ENCODE peak calls at places on chromosome 17, in five cellular contexts. One of them, this sample, is unnamed.

GRCh38 chr17:73283841-73284282 is 22.2 kb upstream of the CPSF4L start:
- DNase-seq in B cell: no peak
- DNase-seq in activated CD8-positive, alpha-beta T cell treated with anti-CD3 and anti-CD28 coated beads for 36 hours: no peak
- DNase-seq in PC-9: no peak
- DNase-seq in lower leg skin: no peak
- DNase-seq in this sample: no peak

GRCh38 chr17:2954898-2955445 is 108.4 kb downstream of the OR1D5 start:
- DNase-seq in activated CD8-positive, alpha-beta T cell treated with anti-CD3 and anti-CD28 coated beads for 36 hours: no peak
- DNase-seq in B cell: no peak
- DNase-seq in PC-9: peak
- DNase-seq in lower leg skin: no peak
- DNase-seq in this sample: no peak

GRCh38 chr17:38691154-38691553 is 13.9 kb upstream of the MLLT6 start:
- DNase-seq in lower leg skin: no peak
- DNase-seq in activated CD8-positive, alpha-beta T cell treated with anti-CD3 and anti-CD28 coated beads for 36 hours: no peak
- DNase-seq in PC-9: no peak
- DNase-seq in B cell: no peak
- DNase-seq in this sample: no peak

GRCh38 chr17:44775838-44776621 is 17.2 kb downstream of the ADAM11 start:
- DNase-seq in lower leg skin: peak
- DNase-seq in B cell: no peak
- DNase-seq in PC-9: no peak
- DNase-seq in activated CD8-positive, alpha-beta T cell treated with anti-CD3 and anti-CD28 coated beads for 36 hours: no peak
- DNase-seq in this sample: no peak

GRCh38 chr17:63760771-63761539 is 12.4 kb downstream of the CCDC47 start:
- DNase-seq in lower leg skin: no peak
- DNase-seq in B cell: no peak
- DNase-seq in activated CD8-positive, alpha-beta T cell treated with anti-CD3 and anti-CD28 coated beads for 36 hours: peak
- DNase-seq in PC-9: no peak
- DNase-seq in this sample: no peak

GRCh38 chr17:79939755-79940154 is 95.9 kb downstream of the TBC1D16 start:
- DNase-seq in activated CD8-positive, alpha-beta T cell treated with anti-CD3 and anti-CD28 coated beads for 36 hours: no peak
- DNase-seq in B cell: no peak
- DNase-seq in PC-9: no peak
- DNase-seq in lower leg skin: no peak
- DNase-seq in this sample: no peak

GRCh38 chr17:45146166-45146565 is 2.1 kb upstream of the HEXIM1 start:
- DNase-seq in lower leg skin: no peak
- DNase-seq in PC-9: no peak
- DNase-seq in activated CD8-positive, alpha-beta T cell treated with anti-CD3 and anti-CD28 coated beads for 36 hours: no peak
- DNase-seq in B cell: no peak
- DNase-seq in this sample: no peak

GRCh38 chr17:69448431-69449102 is 34.1 kb downstream of the MAP2K6 start:
- DNase-seq in B cell: no peak
- DNase-seq in PC-9: no peak
- DNase-seq in activated CD8-positive, alpha-beta T cell treated with anti-CD3 and anti-CD28 coated beads for 36 hours: no peak
- DNase-seq in lower leg skin: no peak
- DNase-seq in this sample: no peak

GRCh38 chr17:68089881-68090280 is 54.3 kb downstream of the KPNA2 start:
- DNase-seq in PC-9: peak
- DNase-seq in lower leg skin: peak
- DNase-seq in activated CD8-positive, alpha-beta T cell treated with anti-CD3 and anti-CD28 coated beads for 36 hours: peak
- DNase-seq in B cell: no peak
- DNase-seq in this sample: no peak

GRCh38 chr17:944266-944665 is 35.3 kb downstream of the NXN start:
- DNase-seq in lower leg skin: no peak
- DNase-seq in PC-9: no peak
- DNase-seq in activated CD8-positive, alpha-beta T cell treated with anti-CD3 and anti-CD28 coated beads for 36 hours: no peak
- DNase-seq in B cell: no peak
- DNase-seq in this sample: no peak

GRCh38 chr17:41666708-41667279 is 21.9 kb upstream of the EIF1 start:
- DNase-seq in activated CD8-positive, alpha-beta T cell treated with anti-CD3 and anti-CD28 coated beads for 36 hours: peak
- DNase-seq in B cell: peak
- DNase-seq in lower leg skin: peak
- DNase-seq in PC-9: peak
- DNase-seq in this sample: peak

DNA sequence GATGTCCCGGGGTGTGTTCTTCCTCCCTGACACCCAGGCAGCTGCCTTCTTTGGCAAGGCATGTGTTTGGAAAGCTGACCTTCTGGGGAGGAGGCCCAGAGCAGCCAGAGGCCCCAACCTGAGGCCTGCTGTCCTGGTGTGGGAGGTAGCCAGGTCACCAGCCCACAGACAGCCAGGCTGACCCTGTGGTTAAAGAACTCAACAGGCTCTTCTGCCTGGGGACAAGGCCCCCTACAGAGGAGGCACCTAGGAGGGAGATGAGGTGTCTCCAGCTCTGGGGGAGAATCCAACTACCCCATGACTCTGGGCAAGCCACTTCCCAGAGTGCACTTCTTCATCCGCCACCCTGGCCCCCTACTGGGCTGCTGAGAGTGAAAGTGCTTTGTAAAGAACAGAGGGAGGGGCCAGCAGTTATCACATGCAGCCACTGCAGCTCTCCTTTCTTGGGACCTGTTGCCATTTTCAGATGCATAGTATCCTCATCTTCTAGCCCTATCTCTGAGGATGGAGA is 13.1 kb upstream of the SREBF1 start:
- DNase-seq in activated CD8-positive, alpha-beta T cell treated with anti-CD3 and anti-CD28 coated beads for 36 hours: peak
- DNase-seq in B cell: peak
- DNase-seq in PC-9: no peak
- DNase-seq in lower leg skin: no peak
- DNase-seq in this sample: peak
- TF ChIP-seq CTCF in activated CD8-positive, alpha-beta T cell treated with anti-CD3 and anti-CD28 coated beads for 36 hours: peak
- TF ChIP-seq CTCF in B cell: peak
- TF ChIP-seq CTCF in PC-9: no peak
- TF ChIP-seq CTCF in lower leg skin: no peak
- TF ChIP-seq CTCF in this sample: no peak

DNA sequence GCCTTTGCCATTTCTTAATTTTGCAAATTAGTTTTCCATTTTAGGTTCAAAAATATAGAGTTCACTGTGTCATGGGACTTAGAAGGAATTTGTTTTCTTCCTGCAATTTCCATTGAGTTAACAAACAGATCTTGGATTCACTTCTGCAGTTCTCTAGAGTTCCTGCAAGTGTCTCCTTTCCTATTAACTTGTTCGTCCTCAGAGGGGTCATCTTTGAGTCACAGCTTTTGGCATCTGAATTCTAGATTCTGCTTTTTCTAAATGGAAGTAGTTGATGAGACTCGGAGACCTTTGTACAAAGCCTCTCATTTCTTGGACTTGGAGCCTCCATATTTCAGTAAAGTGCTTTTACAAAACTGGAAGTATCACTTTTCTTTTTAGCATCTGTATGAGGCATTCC is 323.3 kb downstream of the BCAS3 start:
- DNase-seq in activated CD8-positive, alpha-beta T cell treated with anti-CD3 and anti-CD28 coated beads for 36 hours: no peak
- DNase-seq in B cell: no peak
- DNase-seq in lower leg skin: no peak
- DNase-seq in PC-9: no peak
- DNase-seq in this sample: no peak
- TF ChIP-seq CTCF in activated CD8-positive, alpha-beta T cell treated with anti-CD3 and anti-CD28 coated beads for 36 hours: no peak
- TF ChIP-seq CTCF in B cell: no peak
- TF ChIP-seq CTCF in lower leg skin: no peak
- TF ChIP-seq CTCF in PC-9: no peak
- TF ChIP-seq CTCF in this sample: no peak

GRCh38 chr17:76145231-76146052 is 4.4 kb upstream of the FOXJ1 start:
- DNase-seq in activated CD8-positive, alpha-beta T cell treated with anti-CD3 and anti-CD28 coated beads for 36 hours: peak
- DNase-seq in B cell: peak
- DNase-seq in lower leg skin: no peak
- DNase-seq in PC-9: no peak
- DNase-seq in this sample: peak

GRCh38 chr17:76148015-76148326 is 6.9 kb upstream of the FOXJ1 start:
- DNase-seq in B cell: no peak
- DNase-seq in lower leg skin: no peak
- DNase-seq in PC-9: no peak
- DNase-seq in activated CD8-positive, alpha-beta T cell treated with anti-CD3 and anti-CD28 coated beads for 36 hours: no peak
- DNase-seq in this sample: no peak

GRCh38 chr17:76146053-76146875 is 5.2 kb upstream of the FOXJ1 start:
- DNase-seq in B cell: no peak
- DNase-seq in activated CD8-positive, alpha-beta T cell treated with anti-CD3 and anti-CD28 coated beads for 36 hours: peak
- DNase-seq in lower leg skin: no peak
- DNase-seq in PC-9: no peak
- DNase-seq in this sample: no peak

GRCh38 chr17:76149214-76149613 is 8.2 kb upstream of the FOXJ1 start:
- DNase-seq in PC-9: no peak
- DNase-seq in lower leg skin: no peak
- DNase-seq in B cell: no peak
- DNase-seq in activated CD8-positive, alpha-beta T cell treated with anti-CD3 and anti-CD28 coated beads for 36 hours: no peak
- DNase-seq in this sample: no peak

DNA sequence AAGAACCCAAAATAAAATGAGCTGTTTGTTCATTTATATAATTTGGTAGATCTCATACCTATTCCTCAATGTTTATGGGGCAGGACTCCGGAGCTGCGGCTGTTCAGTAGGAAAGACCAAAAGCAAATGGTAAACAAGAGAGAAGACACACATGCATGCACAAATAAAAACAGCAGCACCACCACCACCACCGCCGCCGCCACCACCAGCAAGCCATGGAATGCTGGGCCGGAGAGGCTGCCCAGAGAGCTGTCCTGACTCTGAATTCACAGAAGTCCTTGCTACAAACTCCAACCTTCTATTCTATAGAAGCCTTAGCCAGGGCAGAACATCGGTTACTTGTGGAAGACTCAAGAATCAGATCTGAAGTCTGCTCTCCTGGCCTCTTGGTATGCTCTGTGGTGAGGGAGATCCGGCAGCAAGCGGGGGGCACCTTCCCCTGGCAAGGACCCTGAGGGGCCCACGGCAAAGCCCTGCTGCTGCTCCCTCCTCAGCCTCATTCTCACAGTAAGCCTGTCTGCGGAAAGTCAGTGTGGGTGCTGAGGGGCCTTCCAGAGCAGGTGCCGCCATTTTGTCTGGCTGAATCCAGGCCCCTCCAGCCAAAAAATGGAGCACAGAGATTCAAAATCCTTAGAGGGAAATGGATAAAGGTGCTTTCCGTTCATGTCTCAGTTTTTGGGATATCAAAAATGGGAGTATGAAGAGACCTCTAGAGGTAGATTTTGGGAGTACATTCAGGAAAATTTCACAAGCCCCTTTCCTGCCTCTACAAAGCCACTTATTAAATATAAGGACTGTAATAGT is 6.4 kb upstream of the FOXJ1 start:
- DNase-seq in activated CD8-positive, alpha-beta T cell treated with anti-CD3 and anti-CD28 coated beads for 36 hours: no peak
- DNase-seq in B cell: no peak
- DNase-seq in PC-9: no peak
- DNase-seq in lower leg skin: no peak
- DNase-seq in this sample: no peak
- TF ChIP-seq CTCF in activated CD8-positive, alpha-beta T cell treated with anti-CD3 and anti-CD28 coated beads for 36 hours: peak
- TF ChIP-seq CTCF in B cell: peak
- TF ChIP-seq CTCF in PC-9: peak
- TF ChIP-seq CTCF in lower leg skin: no peak
- TF ChIP-seq CTCF in this sample: no peak

GRCh38 chr17:50613596-50613995 is 21.1 kb upstream of the ABCC3 start:
- DNase-seq in PC-9: no peak
- DNase-seq in activated CD8-positive, alpha-beta T cell treated with anti-CD3 and anti-CD28 coated beads for 36 hours: peak
- DNase-seq in lower leg skin: no peak
- DNase-seq in B cell: no peak
- DNase-seq in this sample: no peak
- TF ChIP-seq CTCF in PC-9: no peak
- TF ChIP-seq CTCF in activated CD8-positive, alpha-beta T cell treated with anti-CD3 and anti-CD28 coated beads for 36 hours: peak
- TF ChIP-seq CTCF in lower leg skin: no peak
- TF ChIP-seq CTCF in B cell: no peak
- TF ChIP-seq CTCF in this sample: peak

GRCh38 chr17:51848451-51848850 is 310.1 kb downstream of the CA10 start:
- DNase-seq in lower leg skin: no peak
- DNase-seq in activated CD8-positive, alpha-beta T cell treated with anti-CD3 and anti-CD28 coated beads for 36 hours: no peak
- DNase-seq in B cell: no peak
- DNase-seq in PC-9: no peak
- DNase-seq in this sample: no peak

GRCh38 chr17:51852603-51853002 is 305.9 kb downstream of the CA10 start:
- DNase-seq in B cell: no peak
- DNase-seq in activated CD8-positive, alpha-beta T cell treated with anti-CD3 and anti-CD28 coated beads for 36 hours: no peak
- DNase-seq in PC-9: no peak
- DNase-seq in lower leg skin: no peak
- DNase-seq in this sample: no peak

GRCh38 chr17:51853857-51854256 is 304.7 kb downstream of the CA10 start:
- DNase-seq in activated CD8-positive, alpha-beta T cell treated with anti-CD3 and anti-CD28 coated beads for 36 hours: no peak
- DNase-seq in PC-9: no peak
- DNase-seq in lower leg skin: no peak
- DNase-seq in B cell: no peak
- DNase-seq in this sample: no peak

GRCh38 chr17:51846561-51846960 is 312.0 kb downstream of the CA10 start:
- DNase-seq in activated CD8-positive, alpha-beta T cell treated with anti-CD3 and anti-CD28 coated beads for 36 hours: no peak
- DNase-seq in B cell: no peak
- DNase-seq in lower leg skin: no peak
- DNase-seq in PC-9: no peak
- DNase-seq in this sample: no peak

DNA sequence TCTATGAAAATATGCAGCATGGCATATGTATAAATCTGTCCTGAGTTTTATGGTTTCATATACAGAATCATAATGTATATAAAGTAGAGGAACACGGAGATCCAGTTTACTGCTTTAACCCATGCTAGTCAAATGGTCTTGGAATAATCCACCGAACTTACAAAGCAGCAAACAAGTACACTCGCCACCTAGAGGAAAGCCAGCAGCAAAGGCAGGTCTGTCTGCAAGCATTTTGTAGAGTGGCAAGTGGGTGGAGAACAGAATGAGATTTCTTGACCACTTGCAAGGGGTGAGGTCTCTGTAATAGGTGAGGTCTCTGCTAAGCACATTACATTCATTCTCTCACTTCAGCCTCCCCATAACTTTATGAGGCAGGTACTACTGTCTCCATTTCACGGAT is 308.3 kb downstream of the CA10 start:
- DNase-seq in activated CD8-positive, alpha-beta T cell treated with anti-CD3 and anti-CD28 coated beads for 36 hours: no peak
- DNase-seq in B cell: no peak
- DNase-seq in lower leg skin: no peak
- DNase-seq in PC-9: no peak
- DNase-seq in this sample: no peak
- TF ChIP-seq CTCF in activated CD8-positive, alpha-beta T cell treated with anti-CD3 and anti-CD28 coated beads for 36 hours: no peak
- TF ChIP-seq CTCF in B cell: no peak
- TF ChIP-seq CTCF in lower leg skin: no peak
- TF ChIP-seq CTCF in PC-9: no peak
- TF ChIP-seq CTCF in this sample: no peak